ENCODE peak calls at places on chromosomes 5 and 9, in six cellular contexts. E is psoas muscle; P is CD4-positive, alpha-beta T cell; B is transverse colon; J is neural progenitor cell; G is CD4-positive, CD25-positive, alpha-beta regulatory T cell. D is an unnamed sample.

GRCh38 chr5:39394946-39395345 is 29.8 kb downstream of the DAB2 start:
- DNase-seq in E (no peak), P (no peak), B (no peak), J (no peak), G (no peak), D (no peak)

GRCh38 chr5:176784218-176785165 is 25.9 kb upstream of the UNC5A start:
- DNase-seq in E (no peak), P (no peak), B (no peak), J (no peak), G (no peak), D (no peak)

GRCh38 chr5:66197764-66198405 is 53.8 kb downstream of the SREK1 start:
- DNase-seq in E (no peak), P (no peak), B (no peak), J (no peak), G (no peak), D (no peak)

GRCh38 chr9:92709240-92709639 is 39.3 kb upstream of the IPPK start:
- DNase-seq in E (no peak), P (no peak), B (no peak), J (no peak), G (no peak), D (no peak)

GRCh38 chr5:65742565-65743231 is 20.7 kb downstream of the NLN start:
- DNase-seq in E (no peak), P (no peak), B (no peak), J (peak), G (peak), D (no peak)

GRCh38 chr9:86807577-86807976 is 139.7 kb downstream of the GAS1 start:
- DNase-seq in E (no peak), P (no peak), B (no peak), J (peak), G (no peak), D (peak)

GRCh38 chr5:135714126-135714894 is 120.2 kb upstream of the SLC25A48 start:
- DNase-seq in E (no peak), P (no peak), B (no peak), J (no peak), G (no peak), D (no peak)

GRCh38 chr5:39255406-39255805 is 36.0 kb upstream of the FYB1 start:
- DNase-seq in E (no peak), P (no peak), B (no peak), J (no peak), G (no peak), D (no peak)

GRCh38 chr5:76978869-76979268 is 26.0 kb downstream of the CRHBP start:
- DNase-seq in E (no peak), P (no peak), B (no peak), J (no peak), G (no peak), D (no peak)

GRCh38 chr9:20442461-20443319 is 179.6 kb downstream of the MLLT3 start:
- DNase-seq in E (no peak), P (no peak), B (no peak), J (no peak), G (no peak), D (no peak)

GRCh38 chr5:179495906-179496455 is 54.4 kb upstream of the RUFY1 start:
- DNase-seq in E (no peak), P (no peak), B (no peak), J (no peak), G (no peak), D (no peak)

GRCh38 chr5:10354048-10354872 is 765 bp downstream of the MARCHF6 start:
- DNase-seq in E (no peak), P (peak), B (peak), J (peak), G (peak), D (no peak)

GRCh38 chr9:116475201-116475600 is 211.9 kb upstream of the TRIM32 start:
- DNase-seq in E (no peak), P (no peak), B (no peak), J (no peak), G (no peak), D (no peak)

GRCh38 chr5:140040358-140040757 is 2.7 kb downstream of the NRG2 start:
- DNase-seq in E (no peak), P (no peak), B (no peak), J (no peak), G (no peak), D (no peak)
- H3K27ac ChIP-seq in E (peak), P (no peak), B (no peak), J (no peak), G (no peak), D (no peak)

GRCh38 chr5:80962630-80963520 is 2.7 kb downstream of the RASGRF2 start:
- DNase-seq in E (no peak), P (no peak), B (no peak), J (peak), G (no peak), D (no peak)

GRCh38 chr5:80963966-80964481 is 3.9 kb downstream of the RASGRF2 start:
- DNase-seq in E (no peak), P (no peak), B (no peak), J (no peak), G (no peak), D (no peak)

GRCh38 chr5:80963521-80963895 is 3.3 kb downstream of the RASGRF2 start:
- DNase-seq in E (no peak), P (no peak), B (no peak), J (no peak), G (no peak), D (no peak)

GRCh38 chr5:80964919-80965318 is 4.8 kb downstream of the RASGRF2 start:
- DNase-seq in E (no peak), P (no peak), B (no peak), J (no peak), G (no peak), D (no peak)

GRCh38 chr5:80964491-80964890 is 4.3 kb downstream of the RASGRF2 start:
- DNase-seq in E (no peak), P (no peak), B (no peak), J (no peak), G (no peak), D (no peak)
- H3K27ac ChIP-seq in E (peak), P (no peak), B (no peak), J (no peak), G (no peak), D (peak)

DNA sequence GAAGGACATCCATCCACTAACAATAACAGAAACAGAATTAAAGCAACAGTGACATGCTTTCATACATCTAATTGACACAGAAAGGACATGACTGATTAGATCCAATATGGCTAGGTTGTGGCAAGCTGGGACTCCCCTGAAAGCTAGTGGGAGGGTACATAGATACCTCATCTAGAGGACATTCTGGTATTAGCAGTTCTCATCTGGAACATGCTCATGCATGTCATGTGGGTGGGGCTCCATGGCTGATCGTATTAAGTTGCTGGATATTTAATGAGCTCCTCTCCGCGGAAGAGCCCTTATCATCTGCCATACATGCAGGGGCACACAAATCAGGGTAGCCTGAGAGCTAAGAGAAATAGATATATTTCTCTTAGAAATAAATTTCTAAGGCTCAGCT is 358.9 kb downstream of the ICE1 start:
- DNase-seq in E (no peak), P (no peak), B (no peak), J (no peak), G (no peak), D (no peak)
- H3K27ac ChIP-seq in E (no peak), P (no peak), B (no peak), J (no peak), G (no peak), D (no peak)

DNA sequence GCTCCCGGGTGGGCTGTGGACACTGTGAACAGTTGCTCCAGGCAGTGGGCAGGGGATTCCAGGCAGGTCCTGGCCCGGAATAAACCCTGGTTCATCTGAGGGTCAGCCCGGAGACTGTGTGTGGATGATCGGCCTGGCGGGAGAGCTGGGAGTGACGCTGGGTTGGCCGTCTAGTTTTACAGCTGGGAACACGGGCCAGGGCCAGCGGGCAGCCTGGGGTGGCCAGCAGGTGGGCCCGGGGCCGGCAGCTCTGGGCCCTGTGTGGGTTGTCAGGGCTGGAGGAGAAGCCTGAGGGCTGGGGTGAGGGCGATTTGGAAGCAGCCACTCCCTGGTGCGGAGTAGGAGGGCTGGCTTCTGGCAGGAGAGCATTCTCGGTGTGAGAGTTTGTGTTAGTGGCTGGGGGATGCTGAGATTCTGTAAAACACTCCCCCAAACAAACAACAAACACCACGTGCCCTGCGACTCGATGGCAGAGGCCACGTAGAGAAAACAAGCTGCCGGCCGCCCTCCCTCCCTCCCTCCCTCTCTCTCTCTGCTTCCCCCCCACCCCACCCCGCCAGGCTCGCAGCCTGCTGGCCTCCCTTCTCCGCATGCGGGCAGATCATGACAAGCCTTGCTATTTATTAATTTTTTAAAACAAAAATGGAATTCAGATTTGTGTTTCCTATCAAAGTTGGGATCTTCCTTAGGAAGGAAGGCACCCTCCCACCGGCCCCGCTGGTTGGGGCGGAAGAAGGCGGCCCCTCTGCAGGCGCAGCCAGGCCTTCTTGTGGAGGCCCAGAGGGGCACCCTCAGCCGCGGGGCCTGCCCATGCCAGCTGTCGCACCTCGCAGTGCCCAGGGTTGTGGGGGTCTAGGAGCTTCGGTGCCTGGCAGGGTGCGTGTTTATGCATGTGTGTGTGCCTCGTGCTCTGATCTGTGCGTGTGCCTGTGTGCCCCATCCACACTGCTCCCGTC is 49.5 kb downstream of the RXRA start:
- DNase-seq in E (peak), P (no peak), B (no peak), J (peak), G (no peak), D (no peak)
- H3K27ac ChIP-seq in E (peak), P (no peak), B (peak), J (no peak), G (no peak), D (peak)

GRCh38 chr9:112042769-112043168 is 132.3 kb downstream of the SUSD1 start:
- DNase-seq in E (no peak), P (no peak), B (no peak), J (no peak), G (no peak), D (no peak)
- H3K27ac ChIP-seq in E (no peak), P (no peak), B (no peak), J (no peak), G (no peak), D (no peak)

GRCh38 chr5:131814990-131815389 is 18.2 kb upstream of the FNIP1 start:
- DNase-seq in E (no peak), P (no peak), B (no peak), J (no peak), G (no peak), D (no peak)
- H3K27ac ChIP-seq in E (no peak), P (no peak), B (no peak), J (no peak), G (no peak), D (no peak)

GRCh38 chr5:88880196-88880595 is 2.8 kb downstream of the MEF2C start:
- DNase-seq in E (no peak), P (no peak), B (no peak), J (no peak), G (no peak), D (no peak)
- H3K27ac ChIP-seq in E (peak), P (no peak), B (peak), J (no peak), G (no peak), D (peak)

GRCh38 chr5:78659714-78660113 is 11.1 kb upstream of the LHFPL2 start:
- DNase-seq in E (no peak), P (no peak), B (no peak), J (no peak), G (no peak), D (no peak)

GRCh38 chr5:78661691-78662090 is 13.1 kb upstream of the LHFPL2 start:
- DNase-seq in E (no peak), P (no peak), B (no peak), J (no peak), G (no peak), D (no peak)

GRCh38 chr5:78661044-78661443 is 12.5 kb upstream of the LHFPL2 start:
- DNase-seq in E (no peak), P (no peak), B (no peak), J (no peak), G (no peak), D (no peak)

GRCh38 chr5:78660401-78660800 is 11.8 kb upstream of the LHFPL2 start:
- DNase-seq in E (no peak), P (no peak), B (no peak), J (no peak), G (no peak), D (no peak)

DNA sequence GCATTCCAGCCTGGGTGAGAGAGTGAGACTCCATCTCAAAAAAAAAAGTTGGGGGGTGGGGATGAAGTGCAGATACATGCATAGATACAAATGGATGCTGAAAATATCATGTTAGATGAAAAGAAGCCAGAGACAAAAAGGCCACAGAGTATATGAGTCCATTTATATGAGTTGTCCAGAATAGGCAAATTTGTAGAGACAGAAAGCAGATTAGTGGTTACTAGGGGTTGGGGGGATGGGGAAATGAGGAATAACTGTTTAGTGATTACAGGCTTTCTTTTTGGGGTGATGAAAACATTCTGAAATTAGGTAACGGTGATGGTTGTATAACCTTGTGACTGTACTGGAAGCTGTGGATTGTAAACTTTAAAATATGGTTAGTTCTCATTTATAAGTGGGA is 13.8 kb upstream of the LHFPL2 start:
- DNase-seq in E (no peak), P (no peak), B (no peak), J (no peak), G (no peak), D (no peak)
- H3K27ac ChIP-seq in E (no peak), P (no peak), B (no peak), J (no peak), G (no peak), D (no peak)